ENCODE peak calls at places on chromosomes 16 and 17, in nine cellular contexts. D is ascending aorta, U is psoas muscle, F is K562, B is endodermal cell, P is PC-3, O is right atrium auricular region, C is uterus, X is Peyer's patch. L is an unnamed sample. For H3K36me3, the result is how much of the 10 kb centered on the place peaks cover.

GRCh38 chr17:40124279-40125141 is 2.7 kb downstream of the MSL1 start:
- DNase-seq in B (peak), C (no peak), P (peak), F (no peak), X (no peak), D (no peak), U (no peak), O (no peak), L (no peak)

GRCh38 chr17:50122945-50123344 is 7.0 kb downstream of the SAMD14 start:
- DNase-seq in P (no peak), U (no peak), D (no peak), B (no peak), X (no peak), C (no peak), O (no peak), F (no peak), L (no peak)

GRCh38 chr17:9628509-9628908 is 16.8 kb upstream of the USP43 start:
- DNase-seq in F (no peak), P (peak), X (no peak), O (no peak), U (no peak), B (no peak), C (no peak), D (no peak), L (no peak)

GRCh38 chr16:7351572-7351971 is 18.9 kb downstream of the RBFOX1 start:
- DNase-seq in F (no peak), P (no peak), X (no peak), C (no peak), D (no peak), O (no peak), U (no peak), B (no peak), L (no peak)

GRCh38 chr16:22308824-22309520 is 11.8 kb downstream of the POLR3E start:
- DNase-seq in U (no peak), B (no peak), C (no peak), X (no peak), P (no peak), O (no peak), F (no peak), D (no peak), L (no peak)

GRCh38 chr17:54196751-54197150 is 374.0 kb downstream of the KIF2B start:
- DNase-seq in B (no peak), F (no peak), U (no peak), C (no peak), O (no peak), P (no peak), D (no peak), X (no peak), L (no peak)

GRCh38 chr17:39593371-39593770 is 14.3 kb downstream of the NEUROD2 start:
- DNase-seq in X (no peak), B (no peak), F (no peak), O (no peak), P (no peak), C (no peak), U (no peak), D (no peak), L (no peak)

GRCh38 chr17:41666708-41667279 is 21.9 kb upstream of the EIF1 start:
- DNase-seq in U (peak), O (peak), X (peak), D (peak), P (peak), B (peak), C (peak), F (peak), L (no peak)

GRCh38 chr16:25217119-25217511 is 368 bp downstream of the AQP8 start:
- DNase-seq in F (no peak), U (no peak), O (no peak), B (no peak), D (no peak), X (no peak), C (no peak), P (no peak), L (no peak)

GRCh38 chr16:81836279-81837054 is 57.4 kb downstream of the PLCG2 start:
- DNase-seq in D (no peak), O (no peak), F (no peak), X (peak), C (no peak), B (no peak), P (no peak), U (no peak), L (no peak)

GRCh38 chr16:73050115-73051099 is 2.5 kb upstream of the ZFHX3 start:
- DNase-seq in C (no peak), B (no peak), X (no peak), F (no peak), P (no peak), O (no peak), D (no peak), U (no peak), L (no peak)

DNA sequence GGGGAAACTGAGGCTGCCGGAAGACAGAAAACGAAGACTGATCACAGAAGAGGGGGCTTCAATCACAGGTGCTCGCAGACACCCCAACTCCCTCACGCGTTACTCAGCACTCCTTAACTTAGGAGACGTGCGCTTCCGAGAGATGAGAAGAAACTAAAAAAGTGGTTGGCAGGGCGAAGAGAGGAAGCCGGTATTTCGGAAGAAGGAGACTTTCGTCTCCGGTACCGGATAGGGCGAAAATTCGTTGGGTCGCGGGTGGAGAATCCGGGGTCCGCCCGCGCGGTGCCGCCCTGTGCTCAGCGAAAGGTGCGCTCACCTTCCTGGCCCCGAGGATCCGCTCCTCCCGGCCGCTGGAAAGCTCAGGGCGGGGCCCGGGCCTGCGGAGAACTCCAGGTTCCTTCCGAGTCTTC is 917 bp upstream of the TBX2 start:
- DNase-seq in D (no peak), C (no peak), X (no peak), U (no peak), F (no peak), B (no peak), P (peak), O (no peak), L (no peak)
- H3K4me3 ChIP-seq in D (peak), C (peak), X (peak), U (peak), F (no peak), B (peak), P (peak), O (peak), L (no peak)

DNA sequence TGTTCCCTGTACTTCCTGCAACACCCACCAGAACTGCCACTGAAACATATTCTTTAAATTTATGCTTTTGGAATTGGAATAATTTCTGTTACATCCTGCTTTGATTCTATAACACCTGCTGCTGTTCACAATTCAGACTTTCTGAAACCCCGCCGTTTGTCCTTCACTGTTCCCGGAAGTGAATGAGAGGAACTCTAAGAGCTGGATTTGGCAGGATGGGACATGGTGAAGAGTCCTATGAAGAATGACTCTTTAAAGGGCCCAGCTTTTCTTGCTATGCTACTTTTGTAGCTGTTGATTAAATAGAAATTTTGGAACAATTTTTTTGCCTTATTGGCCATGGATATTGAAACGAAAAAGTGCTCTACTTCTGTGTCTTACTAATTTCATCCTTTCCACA is 8.9 kb downstream of the AP2B1 start:
- DNase-seq in D (no peak), O (no peak), X (no peak), F (no peak), C (no peak), B (no peak), U (no peak), P (no peak), L (no peak)
- H3K36me3 ChIP-seq in D (under half), O (half or more), X (under half), F (half or more), C (under half), B (half or more), U (under half), P (under half), L (under half)

GRCh38 chr17:28545141-28545503 is 7.3 kb downstream of the UNC119 start:
- DNase-seq in D (no peak), O (no peak), C (no peak), X (no peak), F (no peak), P (no peak), B (no peak), U (no peak), L (no peak)
- TF ChIP-seq CTCF in D (no peak), O (no peak), C (no peak), X (no peak), F (no peak), P (no peak), B (no peak), U (no peak), L (no peak)

GRCh38 chr17:82231312-82231561 is 2.4 kb downstream of the SLC16A3 start:
- DNase-seq in O (no peak), F (no peak), X (no peak), C (no peak), P (no peak), D (no peak), B (no peak), U (no peak), L (no peak)
- H3K4me3 ChIP-seq in O (peak), F (peak), X (peak), C (peak), P (peak), D (peak), B (peak), U (peak), L (peak)

GRCh38 chr17:43211480-43212402 is at the start of gene TMEM106A:
- DNase-seq in X (peak), U (peak), C (peak), F (no peak), O (peak), D (peak), P (no peak), B (peak), L (peak)

GRCh38 chr17:43211123-43211479 is 574 bp upstream of the TMEM106A start:
- DNase-seq in O (no peak), X (no peak), C (no peak), B (no peak), D (no peak), P (no peak), U (no peak), F (no peak), L (no peak)

GRCh38 chr17:43213545-43213944 is 1.9 kb downstream of the TMEM106A start:
- DNase-seq in U (no peak), B (no peak), P (no peak), F (no peak), X (no peak), O (no peak), D (no peak), C (no peak), L (no peak)

GRCh38 chr17:43212641-43213490 is 1.2 kb downstream of the TMEM106A start:
- DNase-seq in O (no peak), F (no peak), B (no peak), U (no peak), D (no peak), X (no peak), P (no peak), C (no peak), L (no peak)

GRCh38 chr17:43210576-43210975 is 1.1 kb upstream of the TMEM106A start:
- DNase-seq in B (no peak), O (no peak), X (no peak), D (no peak), P (no peak), C (no peak), F (no peak), U (no peak), L (no peak)
- H3K36me3 ChIP-seq in B (under half), O (under half), X (under half), D (under half), P (under half), C (under half), F (under half), U (under half), L (under half)

GRCh38 chr17:72432143-72432604 is 311.4 kb downstream of the SOX9 start:
- DNase-seq in F (no peak), U (no peak), C (no peak), O (no peak), X (no peak), D (peak), B (no peak), P (no peak), L (no peak)

GRCh38 chr17:72432881-72433280 is 312.1 kb downstream of the SOX9 start:
- DNase-seq in X (no peak), B (no peak), U (no peak), O (no peak), F (no peak), P (no peak), C (no peak), D (peak), L (no peak)

GRCh38 chr17:72433797-72434196 is 313.0 kb downstream of the SOX9 start:
- DNase-seq in F (no peak), O (no peak), U (no peak), D (no peak), B (no peak), X (no peak), P (no peak), C (no peak), L (no peak)

GRCh38 chr17:72429066-72429638 is 308.3 kb downstream of the SOX9 start:
- DNase-seq in X (no peak), B (no peak), D (no peak), P (no peak), F (no peak), O (no peak), U (no peak), C (no peak), L (no peak)

GRCh38 chr17:72430611-72431432 is 310.0 kb downstream of the SOX9 start:
- DNase-seq in O (no peak), B (peak), D (no peak), F (peak), U (no peak), C (no peak), X (no peak), P (peak), L (no peak)
- TF ChIP-seq CTCF in O (no peak), B (peak), D (no peak), F (no peak), U (no peak), C (no peak), X (peak), P (peak), L (no peak)

GRCh38 chr17:82048571-82048971 is 3.0 kb downstream of the RFNG start:
- DNase-seq in D (no peak), F (no peak), U (no peak), P (no peak), O (no peak), X (no peak), B (no peak), C (no peak), L (no peak)

GRCh38 chr17:82050761-82051641 is 610 bp downstream of the RFNG start:
- DNase-seq in U (peak), O (no peak), F (peak), C (no peak), X (no peak), B (peak), D (no peak), P (no peak), L (no peak)

GRCh38 chr17:82049106-82049505 is 2.5 kb downstream of the RFNG start:
- DNase-seq in F (no peak), U (peak), O (no peak), C (no peak), B (no peak), P (no peak), X (no peak), D (no peak), L (no peak)

GRCh38 chr17:82049521-82049971 is 2.1 kb downstream of the RFNG start:
- DNase-seq in O (no peak), P (no peak), B (no peak), D (no peak), X (no peak), F (no peak), U (peak), C (no peak), L (no peak)

GRCh38 chr17:82050152-82050760 is 1.4 kb downstream of the RFNG start:
- DNase-seq in O (no peak), U (peak), P (no peak), X (no peak), D (no peak), C (no peak), F (no peak), B (no peak), L (no peak)
- H3K4me3 ChIP-seq in O (peak), U (peak), P (peak), X (no peak), D (peak), C (peak), F (peak), B (peak), L (peak)

DNA sequence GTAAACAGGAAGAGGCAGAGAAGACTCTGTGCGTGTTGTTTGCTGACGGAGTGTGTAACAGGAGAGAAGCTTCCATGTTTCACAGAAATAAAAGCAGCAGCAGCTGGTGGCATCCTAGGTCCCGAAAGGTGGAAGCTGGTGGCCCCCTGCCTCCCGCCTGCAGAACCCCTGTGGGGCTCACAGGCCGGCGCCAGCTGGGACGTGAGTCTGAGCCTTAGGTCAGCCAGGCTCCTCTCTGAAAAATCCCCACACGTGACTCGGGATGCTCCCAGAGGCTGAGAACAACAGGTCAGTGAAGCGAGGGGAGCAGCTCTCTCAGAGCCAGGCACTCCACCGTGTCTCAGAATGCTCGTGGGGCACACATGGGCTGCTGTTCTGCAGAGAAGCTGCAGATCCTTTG is 27.4 kb downstream of the TMEM204 start:
- DNase-seq in D (no peak), O (no peak), B (no peak), P (no peak), C (no peak), U (no peak), X (no peak), F (no peak), L (no peak)
- H3K36me3 ChIP-seq in D (under half), O (under half), B (under half), P (under half), C (under half), U (under half), X (under half), F (under half), L (under half)

L was measured in bronchial epithelial cell.